ENCODE peak calls at places on chromosomes 16 and 17, in five cellular contexts. One of them, this sample, is unnamed.

GRCh38 chr16:66856184-66856730 is 12.0 kb downstream of the CA7 start:
- DNase-seq in NCI-H2171 treated with DMSO at 0.1 percent for 48 hours: no peak
- DNase-seq in COR-L47: no peak
- DNase-seq in T-cell: no peak
- DNase-seq in GM04503: no peak
- DNase-seq in this sample: no peak

GRCh38 chr17:36495076-36495578 is 8.6 kb downstream of the ZNHIT3 start:
- DNase-seq in NCI-H2171 treated with DMSO at 0.1 percent for 48 hours: no peak
- DNase-seq in COR-L47: no peak
- DNase-seq in T-cell: no peak
- DNase-seq in GM04503: no peak
- DNase-seq in this sample: no peak

GRCh38 chr16:8720080-8720966 is 45.9 kb downstream of the ABAT start:
- DNase-seq in NCI-H2171 treated with DMSO at 0.1 percent for 48 hours: peak
- DNase-seq in COR-L47: no peak
- DNase-seq in T-cell: no peak
- DNase-seq in GM04503: no peak
- DNase-seq in this sample: peak

GRCh38 chr17:11803635-11804034 is 193.6 kb downstream of the ZNF18 start:
- DNase-seq in NCI-H2171 treated with DMSO at 0.1 percent for 48 hours: no peak
- DNase-seq in COR-L47: no peak
- DNase-seq in T-cell: no peak
- DNase-seq in GM04503: no peak
- DNase-seq in this sample: no peak

GRCh38 chr16:1980026-1980769 is 1.1 kb downstream of the NOXO1 start:
- DNase-seq in NCI-H2171 treated with DMSO at 0.1 percent for 48 hours: peak
- DNase-seq in COR-L47: peak
- DNase-seq in T-cell: no peak
- DNase-seq in GM04503: no peak
- DNase-seq in this sample: no peak

GRCh38 chr17:61284174-61284573 is 115.5 kb upstream of the TBX2 start:
- DNase-seq in NCI-H2171 treated with DMSO at 0.1 percent for 48 hours: no peak
- DNase-seq in COR-L47: no peak
- DNase-seq in T-cell: no peak
- DNase-seq in GM04503: peak
- DNase-seq in this sample: no peak

GRCh38 chr16:85514295-85514600 is 98.9 kb upstream of the GSE1 start:
- DNase-seq in NCI-H2171 treated with DMSO at 0.1 percent for 48 hours: no peak
- DNase-seq in COR-L47: peak
- DNase-seq in T-cell: no peak
- DNase-seq in GM04503: no peak
- DNase-seq in this sample: peak

GRCh38 chr17:81329927-81330883 is 35.1 kb upstream of the SLC38A10 start:
- DNase-seq in NCI-H2171 treated with DMSO at 0.1 percent for 48 hours: no peak
- DNase-seq in COR-L47: no peak
- DNase-seq in T-cell: no peak
- DNase-seq in GM04503: no peak
- DNase-seq in this sample: no peak

GRCh38 chr16:1323296-1324239 is 9.9 kb upstream of the BAIAP3 start:
- DNase-seq in NCI-H2171 treated with DMSO at 0.1 percent for 48 hours: no peak
- DNase-seq in COR-L47: no peak
- DNase-seq in T-cell: no peak
- DNase-seq in GM04503: no peak
- DNase-seq in this sample: no peak

GRCh38 chr16:86676216-86676800 is 98.0 kb downstream of the FOXL1 start:
- DNase-seq in NCI-H2171 treated with DMSO at 0.1 percent for 48 hours: no peak
- DNase-seq in COR-L47: no peak
- DNase-seq in T-cell: no peak
- DNase-seq in GM04503: peak
- DNase-seq in this sample: no peak

GRCh38 chr16:75820672-75821071 is 94.4 kb upstream of the CPHXL start:
- DNase-seq in NCI-H2171 treated with DMSO at 0.1 percent for 48 hours: no peak
- DNase-seq in COR-L47: no peak
- DNase-seq in T-cell: no peak
- DNase-seq in GM04503: no peak
- DNase-seq in this sample: no peak

GRCh38 chr17:51128089-51128488 is 7.4 kb upstream of the SPAG9 start:
- DNase-seq in NCI-H2171 treated with DMSO at 0.1 percent for 48 hours: no peak
- DNase-seq in COR-L47: no peak
- DNase-seq in T-cell: no peak
- DNase-seq in GM04503: no peak
- DNase-seq in this sample: no peak

GRCh38 chr16:12170103-12171025 is 193.8 kb downstream of the SNX29 start:
- DNase-seq in NCI-H2171 treated with DMSO at 0.1 percent for 48 hours: no peak
- DNase-seq in COR-L47: no peak
- DNase-seq in T-cell: no peak
- DNase-seq in GM04503: no peak
- DNase-seq in this sample: no peak

GRCh38 chr17:67421869-67422273 is 44.8 kb downstream of the PITPNC1 start:
- DNase-seq in NCI-H2171 treated with DMSO at 0.1 percent for 48 hours: no peak
- DNase-seq in COR-L47: no peak
- DNase-seq in T-cell: peak
- DNase-seq in GM04503: peak
- DNase-seq in this sample: peak

GRCh38 chr16:30394603-30395154 is 541 bp upstream of the ZNF48 start:
- DNase-seq in NCI-H2171 treated with DMSO at 0.1 percent for 48 hours: no peak
- DNase-seq in COR-L47: no peak
- DNase-seq in T-cell: no peak
- DNase-seq in GM04503: no peak
- DNase-seq in this sample: no peak